ENCODE peak calls at places on chromosomes 5 and 9, in eight cellular contexts. T is A549; D is GM13977; I is endothelial cell of umbilical vein; O is upper lobe of right lung; X is activated CD4-positive, CD25-positive, alpha-beta regulatory T cell; L is NB4; C is activated naive CD8-positive, alpha-beta T cell treated with anti-CD3 and anti-CD28 coated beads, Interleukin-2, amount 50 U/mL, for 24 hours. S is an unnamed sample.

GRCh38 chr9:109441296-109441695 is 56.8 kb downstream of the PTPN3 start:
- DNase-seq in O (no peak), I (no peak), X (no peak), D (no peak), T (peak), L (no peak), C (no peak), S (no peak)

GRCh38 chr5:140336388-140336787 is 10.0 kb downstream of the HBEGF start:
- DNase-seq in X (no peak), L (no peak), T (no peak), O (peak), C (no peak), I (no peak), D (no peak), S (no peak)

GRCh38 chr5:151125421-151125820 is 32.2 kb downstream of the ANXA6 start:
- DNase-seq in C (no peak), T (no peak), O (no peak), D (peak), X (no peak), L (peak), I (no peak), S (no peak)

GRCh38 chr5:142141463-142141862 is 32.9 kb downstream of the NDFIP1 start:
- DNase-seq in D (peak), O (no peak), L (peak), C (no peak), X (no peak), T (no peak), I (no peak), S (no peak)

GRCh38 chr5:83927140-83927733 is 206.6 kb upstream of the HAPLN1 start:
- DNase-seq in I (peak), X (no peak), O (peak), C (peak), L (peak), D (peak), T (peak), S (peak)

GRCh38 chr9:14188011-14188410 is 125.9 kb downstream of the NFIB start:
- DNase-seq in I (no peak), D (no peak), X (no peak), T (no peak), C (no peak), O (no peak), L (no peak), S (no peak)

GRCh38 chr5:58077966-58078365 is 381.9 kb downstream of the PLK2 start:
- DNase-seq in D (no peak), O (no peak), X (no peak), C (no peak), L (no peak), I (no peak), T (no peak), S (no peak)

GRCh38 chr5:1062761-1063568 is 48.9 kb downstream of the SLC12A7 start:
- DNase-seq in I (no peak), D (no peak), O (no peak), L (no peak), T (no peak), X (no peak), C (no peak), S (no peak)

GRCh38 chr5:107806271-107806670 is 135.5 kb upstream of the EFNA5 start:
- DNase-seq in I (no peak), X (no peak), D (no peak), T (no peak), O (no peak), L (no peak), C (no peak), S (no peak)

GRCh38 chr9:18459958-18460584 is 13.9 kb upstream of the ADAMTSL1 start:
- DNase-seq in T (no peak), C (no peak), I (peak), X (no peak), L (no peak), O (no peak), D (no peak), S (no peak)

GRCh38 chr5:82661933-82662332 is 383.8 kb upstream of the RPS23 start:
- DNase-seq in X (no peak), I (no peak), L (no peak), O (no peak), T (no peak), D (no peak), C (no peak), S (no peak)

GRCh38 chr9:133173056-133173455 is 9.3 kb upstream of the GBGT1 start:
- DNase-seq in L (no peak), C (no peak), D (no peak), I (no peak), O (no peak), T (no peak), X (no peak), S (no peak)

GRCh38 chr5:139295692-139296091 is 2.2 kb downstream of the MATR3 start:
- DNase-seq in L (no peak), I (no peak), O (no peak), D (no peak), X (no peak), C (no peak), T (no peak), S (no peak)

GRCh38 chr5:132677191-132677590 is 3.4 kb downstream of the IL4 start:
- DNase-seq in D (no peak), O (peak), L (no peak), C (no peak), X (no peak), T (peak), I (peak), S (peak)

GRCh38 chr5:156327306-156327705 is 342 bp downstream of the SGCD start:
- DNase-seq in D (no peak), T (no peak), C (no peak), L (no peak), X (no peak), I (no peak), O (no peak), S (no peak)

GRCh38 chr5:140109050-140109817 is 4.7 kb upstream of the PURA start:
- DNase-seq in D (no peak), I (no peak), X (no peak), O (peak), C (peak), L (no peak), T (no peak), S (no peak)

GRCh38 chr9:121704281-121704680 is 52.8 kb downstream of the DAB2IP start:
- DNase-seq in D (no peak), C (no peak), I (no peak), O (no peak), T (no peak), X (no peak), L (no peak), S (no peak)

GRCh38 chr9:108704156-108704852 is 151.5 kb downstream of the ACTL7B start:
- DNase-seq in L (no peak), C (no peak), D (no peak), I (peak), T (no peak), O (no peak), X (no peak), S (no peak)

GRCh38 chr5:138339086-138339456 is 1.0 kb downstream of the FAM53C start:
- DNase-seq in L (no peak), X (no peak), D (peak), T (no peak), I (peak), C (no peak), O (no peak), S (peak)

GRCh38 chr5:34914671-34915138 is 599 bp downstream of the RAD1 start:
- DNase-seq in O (peak), D (no peak), I (no peak), L (peak), T (peak), C (peak), X (no peak), S (no peak)

GRCh38 chr9:123392802-123393201 is 36.8 kb downstream of the CRB2 start:
- DNase-seq in O (no peak), T (no peak), L (no peak), D (no peak), C (no peak), I (no peak), X (no peak), S (no peak)

GRCh38 chr9:126335837-126336236 is 9.2 kb downstream of the MVB12B start:
- DNase-seq in C (no peak), X (no peak), L (no peak), D (no peak), T (no peak), I (peak), O (no peak), S (no peak)

GRCh38 chr5:154486427-154486866 is 8.4 kb upstream of the HAND1 start:
- DNase-seq in T (no peak), O (no peak), I (no peak), L (no peak), D (no peak), C (no peak), X (no peak), S (no peak)

GRCh38 chr5:15574121-15574520 is 74.1 kb downstream of the FBXL7 start:
- DNase-seq in C (no peak), T (no peak), D (no peak), I (no peak), O (no peak), X (no peak), L (no peak), S (no peak)

GRCh38 chr9:88748566-88749238 is 213.7 kb downstream of the NXNL2 start:
- DNase-seq in I (no peak), C (no peak), L (no peak), T (no peak), D (no peak), X (no peak), O (no peak), S (no peak)

GRCh38 chr5:133317558-133317957 is 265.7 kb downstream of the HSPA4 start:
- DNase-seq in T (no peak), I (no peak), D (no peak), O (no peak), X (no peak), C (no peak), L (peak), S (no peak)

GRCh38 chr5:35656721-35657120 is 39.1 kb downstream of the SPEF2 start:
- DNase-seq in X (no peak), O (no peak), I (no peak), C (no peak), T (no peak), L (no peak), D (no peak), S (no peak)

GRCh38 chr5:137051165-137051564 is 448.0 kb downstream of the SPOCK1 start:
- DNase-seq in I (peak), L (no peak), T (no peak), X (no peak), D (no peak), O (no peak), C (no peak), S (peak)

GRCh38 chr5:96546120-96546519 is 113.1 kb upstream of the PCSK1 start:
- DNase-seq in C (no peak), T (no peak), D (no peak), X (no peak), O (no peak), I (no peak), L (no peak), S (no peak)

GRCh38 chr5:126812199-126812570 is 35.2 kb downstream of the LMNB1 start:
- DNase-seq in O (no peak), I (no peak), D (no peak), C (no peak), X (no peak), T (no peak), L (no peak), S (no peak)

GRCh38 chr9:22050924-22051323 is 41.8 kb upstream of the CDKN2B start:
- DNase-seq in L (no peak), C (no peak), X (no peak), O (no peak), T (no peak), I (peak), D (peak), S (no peak)

GRCh38 chr5:143108498-143109128 is 294.9 kb downstream of the NR3C1 start:
- DNase-seq in O (no peak), X (no peak), L (no peak), C (no peak), T (no peak), I (peak), D (no peak), S (no peak)

GRCh38 chr5:123450641-123451421 is 27.6 kb upstream of the CEP120 start:
- DNase-seq in C (no peak), X (no peak), O (no peak), D (no peak), T (no peak), I (peak), L (no peak), S (peak)

GRCh38 chr5:147906326-147907095 is at the start of gene C5orf46:
- DNase-seq in O (no peak), T (no peak), I (no peak), C (no peak), X (no peak), D (no peak), L (no peak), S (peak)

GRCh38 chr9:1619915-1620705 is 395.0 kb upstream of the SMARCA2 start:
- DNase-seq in C (no peak), I (no peak), T (no peak), O (no peak), L (peak), D (no peak), X (no peak), S (no peak)